ENCODE peak calls at places on chromosomes 7 and 10, in seven cellular contexts. A is NCI-H1092, W is NCI-H460, Q is HuH-7.5, U is head of caudate nucleus, K is pons, C is amygdala. G is an unnamed sample.

GRCh38 chr10:99285846-99286245 is 43.3 kb upstream of the CNNM1 start:
- DNase-seq in W (no peak), C (no peak), A (no peak), Q (no peak), K (no peak), U (no peak), G (no peak)

GRCh38 chr10:49351669-49352068 is 44.2 kb downstream of the DRGX start:
- DNase-seq in A (no peak), W (no peak), C (no peak), U (no peak), K (no peak), Q (no peak), G (no peak)

GRCh38 chr10:22410846-22411245 is 65.5 kb downstream of the SPAG6 start:
- DNase-seq in W (no peak), Q (no peak), C (no peak), K (no peak), A (no peak), U (no peak), G (no peak)

GRCh38 chr7:101906291-101907260 is 89.2 kb downstream of the CUX1 start:
- DNase-seq in W (no peak), Q (no peak), A (no peak), K (no peak), U (no peak), C (no peak), G (no peak)

GRCh38 chr7:78039791-78040776 is 241.5 kb downstream of the PHTF2 start:
- DNase-seq in C (no peak), U (peak; percentile 79), W (peak; percentile 26), K (no peak), A (no peak), Q (no peak), G (peak; percentile 21)

GRCh38 chr7:116812905-116813304 is 49.5 kb upstream of the CAPZA2 start:
- DNase-seq in A (no peak), C (no peak), K (no peak), U (no peak), W (no peak), Q (no peak), G (no peak)

GRCh38 chr7:116122972-116123595 is 87.3 kb upstream of the TES start:
- DNase-seq in U (peak; percentile 13), W (peak; percentile 33), A (no peak), C (no peak), K (peak; percentile 40), Q (no peak), G (no peak)

GRCh38 chr10:86229378-86229777 is 137.2 kb downstream of the GRID1 start:
- DNase-seq in K (no peak), W (no peak), U (peak; percentile 68), A (no peak), C (no peak), Q (no peak), G (no peak)

GRCh38 chr7:135077642-135078041 is 70.2 kb upstream of the TMEM140 start:
- DNase-seq in K (no peak), U (no peak), Q (no peak), C (no peak), W (no peak), A (no peak), G (peak; percentile 26)

GRCh38 chr7:43294080-43294630 is 181.7 kb downstream of the HECW1 start:
- DNase-seq in A (no peak), U (peak; percentile 51), K (peak; percentile 20), W (peak; percentile 15), C (no peak), Q (no peak), G (no peak)

GRCh38 chr10:132690401-132690800 is 95.5 kb downstream of the NKX6-2 start:
- DNase-seq in C (no peak), W (no peak), A (no peak), K (no peak), U (no peak), Q (no peak), G (no peak)

GRCh38 chr7:94041529-94041928 is 37.4 kb upstream of the BET1 start:
- DNase-seq in W (no peak), Q (no peak), C (no peak), K (no peak), A (no peak), U (no peak), G (no peak)

GRCh38 chr10:3729397-3729796 is 55.6 kb downstream of the KLF6 start:
- DNase-seq in K (no peak), U (no peak), Q (no peak), C (no peak), W (no peak), A (no peak), G (no peak)

GRCh38 chr10:112352044-112352443 is 21.9 kb upstream of the ACSL5 start:
- DNase-seq in C (no peak), K (no peak), A (no peak), Q (no peak), W (no peak), U (no peak), G (no peak)

GRCh38 chr7:34058791-34059550 is 153.6 kb downstream of the BMPER start:
- DNase-seq in C (peak; percentile 18), A (peak; percentile 35), U (no peak), Q (no peak), W (no peak), K (peak; percentile 55), G (no peak)

GRCh38 chr10:42491001-42491592 is 147.3 kb downstream of the ZNF33B start:
- DNase-seq in U (no peak), W (no peak), A (no peak), K (no peak), C (no peak), Q (no peak), G (no peak)

GRCh38 chr7:100191775-100192174 is 14.1 kb downstream of the STAG3 start:
- DNase-seq in C (no peak), K (no peak), W (no peak), U (no peak), Q (no peak), A (no peak), G (no peak)

GRCh38 chr7:57424515-57425238 is 25.3 kb upstream of the ZNF716 start:
- DNase-seq in C (no peak), A (no peak), K (no peak), Q (no peak), U (no peak), W (no peak), G (no peak)

GRCh38 chr7:114508096-114508495 is 93.5 kb downstream of the FOXP2 start:
- DNase-seq in W (no peak), K (no peak), C (no peak), U (no peak), A (no peak), Q (no peak), G (no peak)

GRCh38 chr7:101547916-101548599 is 81.0 kb downstream of the MYL10 start:
- DNase-seq in C (no peak), W (no peak), U (no peak), K (no peak), Q (no peak), A (no peak), G (no peak)

GRCh38 chr7:12322903-12323300 is 80.8 kb downstream of the VWDE start:
- DNase-seq in Q (no peak), K (no peak), C (no peak), A (no peak), U (no peak), W (no peak), G (no peak)

GRCh38 chr7:150404172-150404784 is 25.1 kb downstream of the ZNF775 start:
- DNase-seq in Q (peak; percentile 59), W (no peak), A (no peak), C (no peak), U (no peak), K (no peak), G (no peak)